ENCODE peak calls at places on chromosomes 3 and 15, in ten cellular contexts. M is right atrium auricular region; D is activated T-helper 1 cell treated with anti-CD3 and anti-CD28 coated beads, Interleukin-2, amount 50 U/mL, for 16 hours; B is NCI-H1092; R is endothelial cell; P is heart left ventricle; S is sigmoid colon; A is HTR-8/SVneo; Y is substantia nigra; N is LoVo. T is an unnamed sample.

GRCh38 chr3:25428950-25429349 is 887 bp downstream of the RARB start:
- DNase-seq in Y (no peak), N (no peak), B (no peak), S (no peak), R (no peak), D (no peak), M (no peak), A (no peak), P (no peak), T (no peak)

GRCh38 chr3:97245201-97245910 is 431.0 kb downstream of the EPHA6 start:
- DNase-seq in R (no peak), Y (no peak), M (no peak), S (no peak), P (no peak), B (no peak), N (no peak), A (no peak), D (no peak), T (no peak)

GRCh38 chr15:56765252-56765651 is 31.9 kb upstream of the ZNF280D start:
- DNase-seq in A (peak), P (no peak), M (no peak), S (no peak), B (no peak), D (no peak), N (no peak), Y (no peak), R (no peak), T (no peak)

GRCh38 chr3:45210308-45211038 is 15.6 kb downstream of the TMEM158 start:
- DNase-seq in S (peak), Y (no peak), P (peak), A (peak), M (peak), D (peak), N (peak), R (peak), B (no peak), T (peak)

GRCh38 chr3:194305356-194306108 is 45.6 kb downstream of the CPN2 start:
- DNase-seq in P (no peak), A (no peak), D (no peak), B (no peak), M (no peak), N (no peak), Y (no peak), S (peak), R (no peak), T (no peak)

GRCh38 chr3:71641669-71642068 is 58.1 kb upstream of the FOXP1 start:
- DNase-seq in Y (no peak), N (no peak), B (no peak), A (peak), D (no peak), P (no peak), S (no peak), R (no peak), M (no peak), T (no peak)

GRCh38 chr3:62723171-62723570 is 152.0 kb downstream of the CADPS start:
- DNase-seq in M (no peak), Y (no peak), D (no peak), R (no peak), B (no peak), N (no peak), P (no peak), S (no peak), A (no peak), T (no peak)

GRCh38 chr3:185488465-185488864 is 10.4 kb downstream of the TMEM41A start:
- DNase-seq in N (no peak), D (no peak), Y (no peak), S (no peak), A (no peak), R (no peak), B (no peak), P (no peak), M (no peak), T (no peak)

GRCh38 chr3:141710888-141711616 is 27.0 kb upstream of the RNF7 start:
- DNase-seq in B (no peak), M (no peak), A (no peak), D (no peak), N (no peak), S (no peak), P (no peak), R (no peak), Y (no peak), T (no peak)

GRCh38 chr3:16906679-16907078 is 21.9 kb downstream of the PLCL2 start:
- DNase-seq in M (no peak), A (no peak), Y (no peak), B (no peak), P (no peak), D (no peak), N (peak), R (no peak), S (no peak), T (no peak)

GRCh38 chr3:10417849-10418248 is 87.5 kb downstream of the ATP2B2 start:
- DNase-seq in Y (no peak), B (peak), P (no peak), A (peak), D (no peak), S (no peak), M (no peak), N (no peak), R (no peak), T (no peak)

GRCh38 chr15:61025746-61026256 is 203.3 kb downstream of the RORA start:
- DNase-seq in N (no peak), M (no peak), P (no peak), S (no peak), D (no peak), R (no peak), A (no peak), Y (no peak), B (no peak), T (no peak)

GRCh38 chr15:36612063-36612788 is 32.8 kb downstream of the CDIN1 start:
- DNase-seq in R (no peak), B (no peak), S (no peak), M (no peak), D (no peak), A (peak), P (no peak), Y (no peak), N (peak), T (no peak)

GRCh38 chr3:117281371-117281770 is 571.8 kb downstream of the TUSC7 start:
- DNase-seq in B (no peak), M (no peak), D (no peak), Y (no peak), N (no peak), S (no peak), P (no peak), A (no peak), R (no peak), T (no peak)

GRCh38 chr3:6262035-6262434 is 598.9 kb upstream of the GRM7 start:
- DNase-seq in Y (no peak), M (no peak), S (no peak), P (no peak), R (no peak), A (no peak), N (no peak), D (no peak), B (no peak), T (peak)

GRCh38 chr3:66403268-66403990 is 97.4 kb downstream of the LRIG1 start:
- DNase-seq in S (peak), A (no peak), D (no peak), R (no peak), Y (no peak), M (no peak), B (no peak), P (no peak), N (no peak), T (no peak)

GRCh38 chr3:47799733-47800132 is 3.2 kb upstream of the DHX30 start:
- DNase-seq in A (no peak), M (no peak), D (no peak), P (no peak), B (no peak), N (no peak), R (peak), Y (no peak), S (no peak), T (no peak)

GRCh38 chr3:169867584-169868211 is 2.0 kb downstream of the LRRC31 start:
- DNase-seq in D (no peak), Y (no peak), M (no peak), B (no peak), N (no peak), R (no peak), A (no peak), P (no peak), S (no peak), T (no peak)

GRCh38 chr3:56795097-56795806 is 6.5 kb downstream of the ARHGEF3 start:
- DNase-seq in P (no peak), M (no peak), Y (no peak), A (no peak), S (peak), R (no peak), B (no peak), N (no peak), D (no peak), T (no peak)

GRCh38 chr3:189947948-189948723 is 172.6 kb downstream of the P3H2 start:
- DNase-seq in Y (no peak), S (no peak), B (peak), P (no peak), M (no peak), A (no peak), N (peak), D (no peak), R (peak), T (peak)

GRCh38 chr3:3101660-3102458 is 8.3 kb downstream of the IL5RA start:
- DNase-seq in D (no peak), S (no peak), P (no peak), N (no peak), B (no peak), A (no peak), R (no peak), Y (no peak), M (no peak), T (no peak)

GRCh38 chr3:123734527-123734902 is 149.6 kb downstream of the MYLK start:
- DNase-seq in D (no peak), Y (no peak), P (no peak), R (no peak), B (no peak), S (no peak), A (no peak), N (no peak), M (no peak), T (no peak)

GRCh38 chr3:122577409-122578028 is at the start of gene PARP15:
- DNase-seq in Y (no peak), A (no peak), S (no peak), D (peak), R (peak), P (no peak), N (no peak), B (no peak), M (no peak), T (no peak)

GRCh38 chr3:27596334-27596841 is 112.2 kb upstream of the SLC4A7 start:
- DNase-seq in P (no peak), Y (no peak), M (no peak), B (no peak), D (no peak), A (no peak), S (no peak), R (no peak), N (no peak), T (no peak)

GRCh38 chr3:26438981-26439884 is 183.3 kb upstream of the LRRC3B start:
- DNase-seq in M (no peak), N (no peak), Y (no peak), B (no peak), P (no peak), A (no peak), R (no peak), S (no peak), D (no peak), T (no peak)

GRCh38 chr15:80183886-80184285 is 31.1 kb downstream of the FAH start:
- DNase-seq in S (no peak), A (no peak), D (no peak), R (peak), B (no peak), N (no peak), M (no peak), P (no peak), Y (no peak), T (no peak)

GRCh38 chr3:40312661-40313226 is 3.2 kb downstream of the EIF1B start:
- DNase-seq in D (no peak), R (no peak), Y (no peak), S (no peak), A (no peak), N (no peak), M (no peak), B (no peak), P (peak), T (no peak)